ENCODE peak calls at places on chromosomes 16 and 17, in nine cellular contexts. L is fibroblast of villous mesenchyme, R is IMR-90, M is astrocyte of the cerebellum, H is neural crest cell, T is activated B cell treated with CpG ODN at 0.5 μM for 24 hours, V is mesothelial cell of epicardium, O is foreskin keratinocyte, K is PC-3. I is an unnamed sample.

GRCh38 chr17:55587608-55588139 is 76.4 kb upstream of the SMIM36 start:
- DNase-seq in V (no peak), L (peak; percentile 89), O (no peak), H (no peak), M (no peak), R (peak; percentile 65), K (no peak), T (no peak), I (no peak)

GRCh38 chr17:75774988-75775668 is 9.5 kb upstream of the UNK start:
- DNase-seq in O (no peak), H (no peak), M (no peak), L (no peak), T (no peak), V (no peak), R (peak; percentile 44), K (peak; percentile 72), I (peak; percentile 25)

GRCh38 chr16:69340095-69340644 is 598 bp downstream of the NIP7 start:
- DNase-seq in V (no peak), O (no peak), H (no peak), K (no peak), M (no peak), T (no peak), R (peak; percentile 24), L (no peak), I (no peak)

GRCh38 chr17:46024590-46024989 is 25.5 kb downstream of the STH start:
- DNase-seq in R (no peak), K (no peak), V (no peak), M (no peak), L (no peak), H (no peak), O (no peak), T (no peak), I (no peak)

GRCh38 chr16:88347656-88348376 is 34.9 kb upstream of the ZNF469 start:
- DNase-seq in M (no peak), K (no peak), L (no peak), O (no peak), H (no peak), T (peak; percentile 29), R (no peak), V (no peak), I (no peak)

GRCh38 chr17:10171057-10171456 is 27.3 kb downstream of the GAS7 start:
- DNase-seq in O (no peak), V (no peak), L (peak; percentile 42), K (no peak), R (no peak), M (no peak), H (no peak), T (no peak), I (no peak)

GRCh38 chr16:58026705-58027340 is 1.3 kb downstream of the MMP15 start:
- DNase-seq in L (no peak), R (no peak), M (no peak), T (no peak), O (no peak), K (no peak), H (peak; percentile 33), V (peak; percentile 57), I (no peak)

GRCh38 chr16:68345351-68345810 is 34.6 kb downstream of the PRMT7 start:
- DNase-seq in T (no peak), H (no peak), K (no peak), R (peak; percentile 2), L (no peak), M (no peak), V (no peak), O (no peak), I (no peak)

GRCh38 chr16:22397931-22398330 is 23.5 kb upstream of the CDR2 start:
- DNase-seq in H (no peak), V (no peak), T (no peak), L (peak; percentile 67), M (no peak), R (no peak), O (no peak), K (no peak), I (no peak)

GRCh38 chr16:24151482-24151939 is 104.6 kb upstream of the CACNG3 start:
- DNase-seq in R (peak; percentile 0), M (no peak), O (no peak), V (no peak), T (no peak), K (no peak), H (no peak), L (no peak), I (no peak)

GRCh38 chr16:8959921-8960787 is 3.6 kb downstream of the USP7 start:
- DNase-seq in V (no peak), R (peak; percentile 37), T (no peak), H (no peak), O (no peak), K (no peak), L (peak; percentile 37), M (no peak), I (no peak)

GRCh38 chr16:8962393-8963009 is 1.2 kb downstream of the USP7 start:
- DNase-seq in L (no peak), T (peak; percentile 55), M (no peak), V (peak; percentile 54), H (no peak), K (peak; percentile 8), O (peak; percentile 30), R (no peak), I (peak; percentile 51)

GRCh38 chr16:8963010-8963824 is 489 bp downstream of the USP7 start:
- DNase-seq in L (no peak), M (no peak), K (no peak), R (no peak), T (no peak), V (peak; percentile 55), O (no peak), H (no peak), I (peak; percentile 24)

GRCh38 chr16:8960788-8961109 is 3.0 kb downstream of the USP7 start:
- DNase-seq in O (no peak), M (no peak), K (no peak), T (no peak), L (no peak), R (no peak), H (no peak), V (no peak), I (no peak)

DNA sequence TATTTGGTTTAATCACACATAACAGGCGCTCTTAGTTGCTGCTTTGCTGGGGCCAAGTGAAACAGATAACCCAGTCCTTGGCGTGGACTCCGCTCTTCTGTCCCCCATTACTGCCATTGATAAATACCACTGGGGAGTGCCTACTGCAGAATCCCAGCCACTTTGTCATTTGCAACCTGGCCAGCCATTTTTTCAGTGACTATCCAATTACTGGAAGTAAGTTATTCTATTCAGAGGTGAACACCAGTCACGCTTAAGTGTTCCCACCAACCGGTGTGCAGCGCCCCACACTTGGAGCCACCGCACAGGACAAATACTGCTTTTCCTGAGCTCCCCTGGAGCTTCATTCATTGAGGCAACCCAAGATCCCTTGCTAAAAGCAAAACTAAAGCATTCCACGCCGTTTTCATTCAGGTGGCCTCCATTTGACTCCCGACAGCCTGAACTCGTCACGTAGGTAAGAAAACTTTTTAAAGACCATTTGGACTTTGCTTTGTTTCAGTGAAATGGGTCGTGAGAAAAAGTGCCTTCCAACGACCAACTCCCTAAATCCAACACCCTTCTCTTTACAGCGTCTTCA is 1.8 kb downstream of the USP7 start:
- DNase-seq in V (no peak), H (no peak), M (no peak), K (peak; percentile 11), T (no peak), L (no peak), O (no peak), R (no peak), I (no peak)
- TF ChIP-seq CTCF in V (no peak), H (no peak), M (no peak), K (no peak), T (no peak), L (no peak), O (no peak), R (no peak), I (no peak)

GRCh38 chr17:66711403-66711802 is 123.5 kb upstream of the CACNG5 start:
- DNase-seq in K (no peak), T (no peak), O (no peak), L (no peak), M (no peak), V (no peak), R (no peak), H (no peak), I (no peak)
- TF ChIP-seq CTCF in K (no peak), T (no peak), O (no peak), L (no peak), M (no peak), V (no peak), R (no peak), H (no peak), I (no peak)

GRCh38 chr17:81823800-81824550 is 9.1 kb downstream of the MCRIP1 start:
- DNase-seq in M (no peak), V (no peak), O (no peak), K (no peak), R (no peak), T (no peak), H (no peak), L (no peak), I (no peak)
- TF ChIP-seq CTCF in M (no peak), V (no peak), O (no peak), K (no peak), R (no peak), T (no peak), H (no peak), L (no peak), I (no peak)

GRCh38 chr17:80962356-80963329 is 29.0 kb upstream of the CHMP6 start:
- DNase-seq in O (no peak), V (no peak), K (no peak), R (no peak), M (no peak), H (no peak), T (no peak), L (no peak), I (no peak)

GRCh38 chr17:80964231-80964856 is 27.3 kb upstream of the CHMP6 start:
- DNase-seq in K (no peak), M (no peak), T (no peak), L (no peak), V (no peak), O (no peak), H (no peak), R (no peak), I (no peak)

GRCh38 chr17:80963812-80964211 is 27.8 kb upstream of the CHMP6 start:
- DNase-seq in K (no peak), H (no peak), R (no peak), M (no peak), T (no peak), O (no peak), V (no peak), L (no peak), I (no peak)

GRCh38 chr17:80965606-80966005 is 26.0 kb upstream of the CHMP6 start:
- DNase-seq in H (no peak), V (no peak), L (no peak), O (no peak), R (no peak), T (no peak), M (no peak), K (no peak), I (no peak)

GRCh38 chr17:80964859-80965580 is 26.6 kb upstream of the CHMP6 start:
- DNase-seq in R (no peak), T (no peak), K (no peak), H (no peak), V (no peak), L (no peak), M (no peak), O (no peak), I (no peak)
- TF ChIP-seq CTCF in R (no peak), T (no peak), K (no peak), H (no peak), V (no peak), L (no peak), M (peak; percentile 34), O (no peak), I (no peak)

GRCh38 chr16:87190288-87191240 is 126.6 kb downstream of the C16orf95 start:
- DNase-seq in T (no peak), O (no peak), K (no peak), M (no peak), R (no peak), L (no peak), V (no peak), H (no peak), I (no peak)
- TF ChIP-seq CTCF in T (no peak), O (peak; percentile 21), K (no peak), M (peak; percentile 24), R (no peak), L (no peak), V (no peak), H (peak; percentile 29), I (no peak)

I was measured in natural killer cell.